ENCODE peak calls at places on chromosome 19, in five cellular contexts. M, Y, J, V and N are unnamed samples.

GRCh38 chr19:38401148-38401547 is 1.7 kb upstream of the FAM98C start:
- DNase-seq in M (peak; percentile 31), V (no peak), J (no peak), Y (no peak), N (no peak)

GRCh38 chr19:6832412-6832811 is 55.0 kb upstream of the ADGRE1 start:
- DNase-seq in V (no peak), M (no peak), Y (no peak), J (no peak), N (no peak)

GRCh38 chr19:33418461-33418860 is 45.0 kb downstream of the CEBPG start:
- DNase-seq in V (no peak), J (no peak), M (no peak), Y (no peak), N (no peak)

GRCh38 chr19:3253270-3253669 is 28.8 kb downstream of the CELF5 start:
- DNase-seq in V (no peak), M (no peak), Y (no peak), J (no peak), N (no peak)

GRCh38 chr19:57841364-57841763 is 8.3 kb upstream of the ZNF587 start:
- DNase-seq in M (no peak), V (no peak), J (no peak), Y (no peak), N (no peak)

GRCh38 chr19:1680976-1681375 is 28.6 kb upstream of the TCF3 start:
- DNase-seq in Y (no peak), M (no peak), J (no peak), V (no peak), N (no peak)

GRCh38 chr19:58548859-58549663 is 5.2 kb downstream of the TRIM28 start:
- DNase-seq in Y (no peak), J (no peak), M (no peak), V (no peak), N (no peak)

GRCh38 chr19:30864460-30865215 is 484.6 kb downstream of the TSHZ3 start:
- DNase-seq in V (no peak), Y (no peak), M (no peak), J (no peak), N (no peak)

GRCh38 chr19:39926170-39926755 is 8.2 kb downstream of the FCGBP start:
- DNase-seq in V (no peak), M (no peak), J (no peak), Y (no peak), N (no peak)

GRCh38 chr19:33859016-33859415 is 62.3 kb downstream of the KCTD15 start:
- DNase-seq in V (no peak), Y (no peak), M (no peak), J (no peak), N (no peak)